ENCODE peak calls at places on chromosomes 5 and 9, in five cellular contexts. R is ovary, X is kidney epithelial cell, U is neuronal stem cell, B is spleen. V is an unnamed sample. For H3K36me3, the result is how much of the 10 kb centered on the place peaks cover.

GRCh38 chr5:155092318-155092717 is 78.8 kb downstream of the KIF4B start:
- DNase-seq in R (no peak), X (no peak), U (no peak), B (no peak), V (no peak)

GRCh38 chr5:108212775-108213346 is 169.0 kb downstream of the FBXL17 start:
- DNase-seq in R (no peak), X (peak), U (no peak), B (no peak), V (no peak)

GRCh38 chr5:180141068-180141660 is 67.8 kb downstream of the RASGEF1C start:
- DNase-seq in R (no peak), X (no peak), U (no peak), B (no peak), V (no peak)

GRCh38 chr5:43675357-43675756 is 72.4 kb downstream of the NNT start:
- DNase-seq in R (no peak), X (no peak), U (no peak), B (no peak), V (no peak)

GRCh38 chr5:158174918-158175663 is 316.1 kb upstream of the CLINT1 start:
- DNase-seq in R (peak), X (peak), U (peak), B (peak), V (peak)

GRCh38 chr5:139566611-139567010 is 5.5 kb downstream of the UBE2D2 start:
- DNase-seq in R (no peak), X (no peak), U (no peak), B (no peak), V (no peak)

GRCh38 chr5:170108266-170108785 is 2.6 kb downstream of the FOXI1 start:
- DNase-seq in R (no peak), X (no peak), U (no peak), B (no peak), V (no peak)

GRCh38 chr5:8842906-8843590 is 702.8 kb downstream of the SEMA5A start:
- DNase-seq in R (no peak), X (no peak), U (no peak), B (no peak), V (peak)

GRCh38 chr9:125255781-125256391 is 5.7 kb upstream of the GAPVD1 start:
- DNase-seq in R (no peak), X (no peak), U (no peak), B (no peak), V (peak)

GRCh38 chr9:129141066-129142041 is 30.1 kb downstream of the PTPA start:
- DNase-seq in R (peak), X (peak), U (no peak), B (peak), V (peak)

GRCh38 chr5:142590451-142591240 is 95.2 kb downstream of the FGF1 start:
- DNase-seq in R (no peak), X (no peak), U (no peak), B (no peak), V (no peak)

GRCh38 chr9:20989923-20990341 is 41.5 kb downstream of the HACD4 start:
- DNase-seq in R (no peak), X (no peak), U (no peak), B (peak), V (no peak)

GRCh38 chr9:80789831-80790230 is 899.5 kb downstream of the TLE1 start:
- DNase-seq in R (no peak), X (no peak), U (no peak), B (no peak), V (no peak)

GRCh38 chr9:18490591-18491370 is 16.8 kb downstream of the ADAMTSL1 start:
- DNase-seq in R (peak), X (peak), U (no peak), B (no peak), V (no peak)

GRCh38 chr9:110256392-110257096 is at the start of gene TXN:
- DNase-seq in R (peak), X (no peak), U (peak), B (peak), V (peak)

GRCh38 chr9:129776938-129777768 is 24.3 kb upstream of the PTGES start:
- DNase-seq in R (peak), X (peak), U (no peak), B (peak), V (peak)

GRCh38 chr9:26975728-26976707 is 19.8 kb downstream of the IFT74 start:
- DNase-seq in R (no peak), X (no peak), U (peak), B (no peak), V (peak)

GRCh38 chr9:71036501-71036900 is 84.9 kb downstream of the TRPM3 start:
- DNase-seq in R (no peak), X (no peak), U (no peak), B (no peak), V (peak)

GRCh38 chr9:77449177-77450092 is 198.7 kb downstream of the GNA14 start:
- DNase-seq in R (no peak), X (no peak), U (no peak), B (no peak), V (no peak)

GRCh38 chr5:99000221-99000620 is 71.4 kb upstream of the CHD1 start:
- DNase-seq in R (no peak), X (no peak), U (no peak), B (no peak), V (no peak)

GRCh38 chr5:161410640-161411039 is 135.9 kb downstream of the GABRB2 start:
- DNase-seq in R (no peak), X (no peak), U (no peak), B (no peak), V (no peak)

DNA sequence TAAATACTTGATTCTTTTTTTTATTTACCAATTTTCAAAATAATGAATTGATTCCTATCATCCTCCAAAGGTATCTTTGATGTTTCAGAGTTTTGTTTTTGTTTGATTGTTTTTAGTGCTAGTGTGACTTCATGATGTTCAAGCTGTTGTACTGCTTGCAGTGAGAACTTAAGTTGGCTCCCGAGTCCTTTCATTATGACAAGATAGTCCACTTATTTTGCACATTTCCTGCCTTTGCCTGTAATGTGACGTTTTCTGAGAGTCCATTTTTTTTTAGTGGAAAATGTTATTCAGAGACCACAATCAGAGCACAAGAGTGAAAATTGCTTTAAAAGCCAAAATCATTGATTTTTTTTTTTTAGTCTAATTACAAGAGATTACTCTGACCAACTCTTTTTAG is 60.1 kb upstream of the FCHO2 start:
- DNase-seq in R (no peak), X (no peak), U (no peak), B (no peak), V (no peak)
- H3K36me3 ChIP-seq in R (under half), X (under half), U (under half), B (under half), V (under half)

GRCh38 chr5:665956-666711 is 27.0 kb downstream of the TPPP start:
- DNase-seq in R (no peak), X (no peak), U (no peak), B (peak), V (no peak)
- H3K36me3 ChIP-seq in R (under half), X (under half), U (under half), B (under half), V (under half)

GRCh38 chr9:106928350-106928749 is 65.4 kb downstream of the ZNF462 start:
- DNase-seq in R (no peak), X (no peak), U (no peak), B (no peak), V (no peak)

GRCh38 chr9:106927916-106928315 is 65.0 kb downstream of the ZNF462 start:
- DNase-seq in R (no peak), X (no peak), U (no peak), B (no peak), V (no peak)

GRCh38 chr9:106932178-106932577 is 69.2 kb downstream of the ZNF462 start:
- DNase-seq in R (no peak), X (no peak), U (no peak), B (no peak), V (no peak)

GRCh38 chr9:106930477-106930876 is 67.5 kb downstream of the ZNF462 start:
- DNase-seq in R (no peak), X (no peak), U (no peak), B (no peak), V (peak)

DNA sequence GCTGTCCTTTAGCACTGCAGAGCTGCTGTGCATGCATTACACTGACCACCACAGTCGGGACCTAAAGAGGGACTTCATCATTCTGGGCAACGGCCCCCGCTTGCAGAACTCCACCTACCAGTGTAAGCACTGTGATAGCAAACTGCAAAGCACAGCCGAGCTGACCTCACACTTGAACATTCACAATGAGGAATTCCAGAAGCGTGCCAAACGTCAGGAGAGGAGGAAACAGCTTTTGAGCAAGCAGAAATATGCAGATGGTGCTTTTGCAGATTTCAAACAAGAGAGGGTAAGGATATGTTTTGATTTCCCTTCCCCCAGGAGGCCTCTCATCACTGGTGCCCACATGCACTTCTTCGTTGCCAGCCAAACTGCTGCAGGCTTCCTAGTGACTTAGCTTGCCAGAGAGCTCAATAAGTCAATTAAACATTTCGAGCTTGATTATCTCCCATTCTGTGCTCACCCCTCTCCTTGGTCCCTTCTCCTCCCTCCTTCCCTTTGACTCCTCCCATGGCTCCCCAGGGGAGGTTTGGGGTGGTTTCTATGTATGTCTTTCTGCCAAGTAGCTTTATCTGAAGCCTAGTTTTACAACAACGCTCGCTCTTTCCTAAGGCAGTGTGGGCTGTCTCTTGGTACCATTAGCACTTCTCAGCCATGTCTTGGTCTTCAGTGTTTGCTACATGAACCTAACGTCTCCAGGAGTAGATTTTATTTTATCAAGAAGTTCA is 66.7 kb downstream of the ZNF462 start:
- DNase-seq in R (no peak), X (no peak), U (no peak), B (no peak), V (no peak)
- H3K36me3 ChIP-seq in R (under half), X (under half), U (half or more), B (under half), V (under half)

GRCh38 chr9:131480258-131480657 is 22.5 kb upstream of the POMT1 start:
- DNase-seq in R (no peak), X (no peak), U (no peak), B (no peak), V (no peak)
- H3K36me3 ChIP-seq in R (under half), X (under half), U (half or more), B (under half), V (under half)

DNA sequence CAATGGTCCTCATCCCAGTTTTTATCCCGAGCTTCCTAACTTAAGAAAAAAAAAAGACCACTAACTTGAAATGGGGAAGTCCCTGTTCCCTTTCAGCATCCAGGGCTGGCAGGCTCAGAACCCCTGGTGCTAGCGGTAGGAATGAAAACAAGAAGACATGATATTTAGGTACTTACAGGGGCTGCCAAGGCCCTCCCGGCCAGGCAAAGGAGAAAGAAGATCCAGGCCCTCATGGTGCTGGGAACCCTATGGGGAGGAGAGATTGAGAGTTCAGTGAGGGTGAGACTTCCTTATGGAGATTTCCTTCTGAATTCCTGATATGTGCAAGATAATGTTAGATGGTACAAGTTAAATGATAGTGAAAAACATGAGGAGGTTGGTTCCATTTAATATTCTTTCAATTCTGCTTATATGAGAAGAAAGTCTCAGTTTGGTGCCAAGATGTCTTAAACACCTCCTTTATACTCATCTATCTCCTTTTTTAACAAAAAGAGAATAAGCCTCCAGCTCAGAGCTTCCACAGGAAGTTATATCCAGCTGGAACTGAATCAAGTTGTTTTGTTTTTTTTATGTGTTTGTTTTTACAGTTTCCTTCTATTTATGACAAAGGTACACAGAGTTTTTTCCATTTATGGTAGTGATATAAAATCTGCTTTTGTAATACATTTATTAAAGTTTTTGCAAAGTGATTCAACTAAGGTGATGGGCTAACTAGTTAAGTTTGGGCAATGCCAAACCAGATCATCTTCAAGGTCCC is 10.6 kb downstream of the SPARC start:
- DNase-seq in R (no peak), X (no peak), U (no peak), B (no peak), V (no peak)
- H3K36me3 ChIP-seq in R (under half), X (under half), U (under half), B (under half), V (under half)

DNA sequence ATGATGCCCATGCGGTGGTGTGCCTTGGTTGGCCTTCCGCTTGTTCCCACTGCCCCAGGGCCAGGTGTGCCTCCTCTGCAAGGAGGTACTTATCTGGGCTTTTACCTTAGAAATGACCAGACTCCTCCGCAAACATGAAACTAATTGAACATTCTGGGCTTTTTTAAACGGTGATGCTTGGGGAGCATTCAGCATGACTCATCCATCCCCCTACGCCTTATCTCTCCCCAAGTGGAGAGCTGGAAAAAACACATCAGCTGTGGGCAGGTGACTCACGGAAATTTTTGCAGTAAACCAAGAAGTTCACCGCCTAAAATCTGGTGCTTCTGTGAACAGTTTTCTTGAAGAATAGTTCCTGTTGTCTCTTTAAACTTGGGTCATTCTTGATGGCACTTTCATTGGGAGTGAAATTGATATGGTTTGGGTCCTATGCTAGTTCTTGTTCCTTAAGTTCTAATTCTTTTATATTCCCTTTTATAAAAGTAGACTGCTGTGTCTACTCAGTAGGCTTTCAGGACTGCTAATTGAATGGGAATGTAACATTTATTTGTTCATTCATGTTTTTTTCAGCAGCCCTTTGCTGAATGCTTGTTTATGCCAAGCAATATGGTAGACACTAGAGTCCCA is 39.6 kb downstream of the SFXN1 start:
- DNase-seq in R (no peak), X (peak), U (no peak), B (no peak), V (no peak)
- H3K36me3 ChIP-seq in R (under half), X (under half), U (under half), B (under half), V (under half)

GRCh38 chr5:176394096-176394495 is 5.5 kb downstream of the HIGD2A start:
- DNase-seq in R (no peak), X (no peak), U (no peak), B (peak), V (no peak)
- H3K36me3 ChIP-seq in R (under half), X (under half), U (under half), B (under half), V (under half)

GRCh38 chr9:133769511-133770075 is 31.4 kb upstream of the SARDH start:
- DNase-seq in R (peak), X (no peak), U (no peak), B (peak), V (no peak)

GRCh38 chr9:133767625-133768024 is 29.5 kb upstream of the SARDH start:
- DNase-seq in R (no peak), X (no peak), U (no peak), B (peak), V (no peak)

GRCh38 chr9:133768859-133769510 is 30.8 kb upstream of the SARDH start:
- DNase-seq in R (peak), X (no peak), U (no peak), B (peak), V (no peak)

GRCh38 chr9:133767008-133767407 is 28.9 kb upstream of the SARDH start:
- DNase-seq in R (no peak), X (no peak), U (no peak), B (no peak), V (no peak)

DNA sequence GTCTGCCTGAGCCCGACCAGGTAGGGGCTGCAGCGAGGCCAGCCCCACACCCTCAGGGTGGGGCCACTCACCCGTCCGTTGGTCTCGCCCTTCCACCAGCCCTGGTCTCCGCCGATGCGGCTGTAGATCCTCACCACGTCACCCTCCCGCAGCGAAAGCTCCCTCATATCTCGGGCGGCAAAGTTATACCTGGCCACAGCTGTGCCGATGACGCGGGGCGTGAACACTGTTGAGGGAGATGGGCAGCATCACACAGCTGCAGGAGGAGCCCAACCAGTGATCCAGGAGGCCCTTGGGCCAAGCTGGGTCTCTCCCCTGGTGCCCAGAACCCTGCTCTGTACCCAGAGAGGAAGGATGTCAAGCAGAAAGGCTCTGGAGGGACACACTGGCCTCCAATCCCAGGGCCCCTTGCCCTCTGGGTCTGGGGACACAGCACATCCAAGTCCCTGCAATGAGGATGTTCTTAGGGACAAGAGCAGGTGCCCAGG is 30.3 kb upstream of the SARDH start:
- DNase-seq in R (no peak), X (no peak), U (no peak), B (peak), V (no peak)
- H3K36me3 ChIP-seq in R (under half), X (under half), U (under half), B (under half), V (under half)